ENCODE peak calls at places on chromosomes 3 and 15, in six cellular contexts. A, K, H, X, D and S are unnamed samples.

GRCh38 chr15:49215768-49216739 is 46.0 kb downstream of the GALK2 start:
- DNase-seq in A (peak), K (no peak), H (peak), X (peak), D (no peak), S (peak)

GRCh38 chr15:38540516-38540915 is 24.1 kb downstream of the RASGRP1 start:
- DNase-seq in A (no peak), K (no peak), H (no peak), X (no peak), D (no peak), S (no peak)

GRCh38 chr3:99084156-99084555 is 182.7 kb upstream of the DCBLD2 start:
- DNase-seq in A (peak), K (no peak), H (no peak), X (no peak), D (no peak), S (no peak)

GRCh38 chr15:43517354-43518072 is at the start of gene MAP1A:
- DNase-seq in A (no peak), K (peak), H (peak), X (peak), D (no peak), S (peak)

GRCh38 chr3:101928890-101929289 is 79.6 kb downstream of the NFKBIZ start:
- DNase-seq in A (peak), K (peak), H (no peak), X (no peak), D (no peak), S (peak)

GRCh38 chr15:38702178-38702912 is 137.7 kb upstream of the RASGRP1 start:
- DNase-seq in A (peak), K (no peak), H (no peak), X (peak), D (no peak), S (peak)

GRCh38 chr15:57231559-57231958 is 144.7 kb upstream of the CGNL1 start:
- DNase-seq in A (no peak), K (no peak), H (no peak), X (no peak), D (no peak), S (no peak)

GRCh38 chr3:149332781-149333517 is 487 bp downstream of the TM4SF18 start:
- DNase-seq in A (no peak), K (no peak), H (no peak), X (no peak), D (no peak), S (no peak)

GRCh38 chr3:88467191-88467590 is 317.4 kb downstream of the C3orf38 start:
- DNase-seq in A (no peak), K (no peak), H (peak), X (no peak), D (no peak), S (no peak)

GRCh38 chr15:65996901-65997300 is 127.6 kb downstream of the RAB11A start:
- DNase-seq in A (no peak), K (no peak), H (no peak), X (no peak), D (no peak), S (no peak)